ENCODE peak calls at places on chromosomes 13 and 19, in six cellular contexts. Z is neural progenitor cell, O is gastrocnemius medialis, I is upper lobe of left lung, R is suprapubic skin, A is breast epithelium. K is an unnamed sample. For H3K4me1, the result is how much of the 10 kb centered on the place peaks cover.

GRCh38 chr19:49469828-49470614 is 4.0 kb upstream of the FLT3LG start:
- DNase-seq in Z (no peak), O (no peak), I (peak), R (no peak), A (no peak), K (no peak)

GRCh38 chr13:107590556-107590955 is 624.8 kb downstream of the LIG4 start:
- DNase-seq in Z (no peak), O (no peak), I (no peak), R (no peak), A (no peak), K (no peak)

GRCh38 chr19:15673176-15673654 is 328 bp downstream of the CYP4F12 start:
- DNase-seq in Z (no peak), O (no peak), I (no peak), R (no peak), A (no peak), K (no peak)

GRCh38 chr13:60520902-60521563 is 124.0 kb downstream of the TDRD3 start:
- DNase-seq in Z (no peak), O (no peak), I (no peak), R (no peak), A (no peak), K (no peak)

GRCh38 chr13:73223372-73223781 is 164.6 kb downstream of the KLF5 start:
- DNase-seq in Z (no peak), O (no peak), I (no peak), R (no peak), A (no peak), K (peak)

GRCh38 chr19:30293051-30293785 is 79.0 kb upstream of the ZNF536 start:
- DNase-seq in Z (no peak), O (no peak), I (no peak), R (no peak), A (no peak), K (no peak)

GRCh38 chr13:49641810-49642291 is 13.5 kb downstream of the ARL11 start:
- DNase-seq in Z (no peak), O (peak), I (peak), R (no peak), A (no peak), K (no peak)

GRCh38 chr13:99228737-99229691 is 28.4 kb downstream of the UBAC2 start:
- DNase-seq in Z (no peak), O (no peak), I (no peak), R (no peak), A (no peak), K (no peak)

GRCh38 chr19:55189424-55189823 is 9.3 kb upstream of the SYT5 start:
- DNase-seq in Z (no peak), O (peak), I (peak), R (no peak), A (no peak), K (no peak)

GRCh38 chr13:101053694-101054093 is 362.6 kb downstream of the NALCN start:
- DNase-seq in Z (no peak), O (no peak), I (no peak), R (no peak), A (no peak), K (no peak)

GRCh38 chr13:106291006-106291405 is 244.5 kb downstream of the EFNB2 start:
- DNase-seq in Z (no peak), O (no peak), I (no peak), R (no peak), A (no peak), K (peak)

GRCh38 chr13:113539822-113540221 is 44.7 kb upstream of the TFDP1 start:
- DNase-seq in Z (no peak), O (no peak), I (no peak), R (no peak), A (peak), K (peak)

GRCh38 chr13:30704596-30704995 is 30.7 kb upstream of the ALOX5AP start:
- DNase-seq in Z (no peak), O (no peak), I (no peak), R (no peak), A (no peak), K (no peak)

GRCh38 chr13:29496241-29496712 is 99.2 kb downstream of the SLC7A1 start:
- DNase-seq in Z (no peak), O (no peak), I (no peak), R (no peak), A (no peak), K (no peak)

DNA sequence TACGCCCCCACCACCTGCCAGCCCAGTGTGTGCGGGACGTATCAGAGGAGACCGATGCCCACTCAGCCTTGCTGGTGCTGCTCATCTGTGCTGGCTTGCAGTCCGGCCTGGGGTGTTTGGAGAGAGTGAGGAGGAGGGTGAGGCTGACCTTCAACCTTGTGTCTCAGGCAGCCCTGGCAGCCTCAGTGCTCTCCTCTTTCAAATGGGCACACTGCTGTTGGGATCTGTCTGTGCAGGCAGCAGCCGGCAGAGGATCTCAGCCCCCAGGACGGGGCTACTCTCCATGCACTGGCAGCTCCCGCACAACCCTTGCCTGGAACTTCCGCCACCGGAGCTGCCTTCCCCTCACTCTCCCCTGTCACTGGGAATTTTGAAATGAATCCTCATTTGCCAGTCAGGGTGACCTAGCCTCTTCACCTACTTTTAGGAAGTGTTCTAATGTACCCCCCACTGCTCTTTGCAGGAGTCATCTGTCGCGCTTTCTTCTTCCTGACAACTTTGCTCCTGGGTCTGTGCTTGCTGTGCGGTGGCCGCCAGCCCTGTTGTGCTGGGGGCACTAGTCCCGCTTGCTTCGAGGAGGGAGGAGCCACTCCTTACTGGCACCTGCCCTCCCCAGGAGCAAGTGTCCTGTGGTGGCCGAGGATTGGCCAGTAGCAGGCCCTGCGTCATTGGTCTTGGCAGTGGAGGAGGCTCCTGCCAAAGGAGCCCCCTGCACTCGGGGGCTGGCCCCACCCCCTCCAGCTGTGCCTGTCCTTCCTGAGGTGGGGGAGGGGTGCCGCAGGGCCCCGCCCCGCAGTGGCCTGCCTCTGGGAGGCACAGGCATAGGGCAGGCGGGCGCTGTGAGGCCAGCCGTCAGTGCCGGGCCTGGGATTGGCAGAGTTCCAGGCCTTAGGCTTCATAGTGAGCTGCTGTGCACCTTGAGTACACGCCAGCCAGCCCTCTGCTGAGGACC is 53.4 kb downstream of the TSSK6 start:
- DNase-seq in Z (peak), O (peak), I (peak), R (no peak), A (no peak), K (no peak)
- H3K4me3 ChIP-seq in Z (peak), O (peak), I (no peak), R (peak), A (peak), K (no peak)

GRCh38 chr19:44738603-44739585 is 9.6 kb upstream of the BCL3 start:
- DNase-seq in Z (no peak), O (peak), I (peak), R (no peak), A (no peak), K (no peak)

GRCh38 chr19:44740351-44740824 is 8.1 kb upstream of the BCL3 start:
- DNase-seq in Z (no peak), O (no peak), I (no peak), R (no peak), A (no peak), K (no peak)

GRCh38 chr19:44741258-44741731 is 7.2 kb upstream of the BCL3 start:
- DNase-seq in Z (no peak), O (peak), I (no peak), R (no peak), A (no peak), K (no peak)

GRCh38 chr19:44745386-44745831 is 3.1 kb upstream of the BCL3 start:
- DNase-seq in Z (peak), O (peak), I (peak), R (peak), A (peak), K (no peak)

DNA sequence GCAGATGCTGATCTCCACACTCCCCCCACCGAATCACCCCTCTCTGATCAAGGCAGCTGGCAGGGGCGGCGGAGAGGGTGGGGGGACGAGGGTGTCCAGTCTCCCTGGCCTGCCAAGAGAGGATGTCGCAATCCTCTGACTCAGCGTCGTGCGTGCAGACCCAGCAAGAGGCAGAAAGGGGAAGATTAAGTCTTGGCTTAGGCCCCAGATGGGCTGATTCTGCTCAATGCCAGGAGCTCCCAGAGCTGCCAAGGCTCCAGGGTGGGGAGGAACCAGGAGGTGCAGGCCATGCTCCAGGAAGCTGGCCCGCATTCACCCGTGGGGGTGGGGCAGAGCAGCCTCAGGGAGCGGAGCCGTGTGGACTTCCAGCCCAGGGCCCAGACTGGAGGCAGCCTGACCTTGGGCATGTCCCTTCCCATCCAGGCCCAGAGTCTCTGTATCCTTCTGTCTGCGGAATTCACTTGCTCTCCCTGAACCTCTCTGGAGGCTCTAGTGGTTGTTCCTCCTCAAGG is 6.6 kb upstream of the BCL3 start:
- DNase-seq in Z (peak), O (peak), I (peak), R (peak), A (peak), K (peak)
- H3K4me1 ChIP-seq in Z (under half), O (half or more), I (half or more), R (half or more), A (under half), K (half or more)

GRCh38 chr13:48070942-48071341 is 24.0 kb downstream of the MED4 start:
- DNase-seq in Z (no peak), O (no peak), I (no peak), R (no peak), A (no peak), K (no peak)

GRCh38 chr13:48068952-48069351 is 26.0 kb downstream of the MED4 start:
- DNase-seq in Z (no peak), O (no peak), I (no peak), R (no peak), A (no peak), K (no peak)

GRCh38 chr13:48066310-48066989 is 28.5 kb downstream of the MED4 start:
- DNase-seq in Z (no peak), O (no peak), I (no peak), R (no peak), A (no peak), K (no peak)

GRCh38 chr13:48069573-48069972 is 25.3 kb downstream of the MED4 start:
- DNase-seq in Z (no peak), O (no peak), I (no peak), R (no peak), A (no peak), K (no peak)

GRCh38 chr13:48068036-48068435 is 26.9 kb downstream of the MED4 start:
- DNase-seq in Z (no peak), O (no peak), I (no peak), R (no peak), A (no peak), K (no peak)
- TF ChIP-seq CTCF in Z (no peak), O (no peak), I (no peak), R (no peak), A (no peak), K (no peak)

GRCh38 chr19:36973844-36974195 is 57.7 kb downstream of the ZNF568 start:
- DNase-seq in Z (no peak), O (no peak), I (no peak), R (no peak), A (no peak), K (no peak)

GRCh38 chr19:36972594-36972993 is 56.5 kb downstream of the ZNF568 start:
- DNase-seq in Z (no peak), O (no peak), I (no peak), R (peak), A (no peak), K (no peak)

GRCh38 chr19:36973021-36973843 is 57.1 kb downstream of the ZNF568 start:
- DNase-seq in Z (no peak), O (peak), I (peak), R (peak), A (peak), K (no peak)
- H3K4me3 ChIP-seq in Z (no peak), O (peak), I (peak), R (peak), A (peak), K (no peak)

DNA sequence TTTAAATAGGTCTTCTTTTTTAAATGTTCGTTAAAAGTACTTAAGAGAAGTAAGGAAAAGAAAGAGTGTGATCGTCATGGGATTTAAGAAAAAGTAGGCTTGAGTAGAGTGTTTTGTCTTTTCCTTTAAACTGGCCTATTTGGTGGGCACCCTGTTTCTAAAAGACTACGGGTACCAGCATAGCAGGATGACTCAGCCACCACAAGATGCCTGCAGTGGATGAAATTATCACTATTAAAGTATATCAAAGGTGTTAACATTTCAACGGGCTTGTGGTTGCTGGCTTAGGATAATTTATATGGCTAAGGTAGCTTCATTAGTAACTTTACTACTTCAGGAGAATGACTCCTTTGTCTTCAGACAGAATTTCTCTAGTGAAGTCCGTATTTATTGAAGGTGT is 112.6 kb downstream of the STARD13 start:
- DNase-seq in Z (no peak), O (no peak), I (no peak), R (no peak), A (no peak), K (no peak)
- H3K4me1 ChIP-seq in Z (under half), O (half or more), I (under half), R (under half), A (under half), K (under half)

GRCh38 chr19:2426661-2427322 is 594 bp downstream of the TIMM13 start:
- DNase-seq in Z (peak), O (peak), I (peak), R (no peak), A (no peak), K (peak)

GRCh38 chr19:2425622-2426581 is 1.5 kb downstream of the TIMM13 start:
- DNase-seq in Z (no peak), O (no peak), I (no peak), R (no peak), A (no peak), K (no peak)

GRCh38 chr19:2423913-2424685 is 3.3 kb downstream of the TIMM13 start:
- DNase-seq in Z (no peak), O (no peak), I (no peak), R (no peak), A (no peak), K (no peak)

GRCh38 chr19:2422951-2423880 is 4.2 kb downstream of the TIMM13 start:
- DNase-seq in Z (no peak), O (no peak), I (no peak), R (no peak), A (no peak), K (no peak)

GRCh38 chr19:2424686-2425621 is 2.4 kb downstream of the TIMM13 start:
- DNase-seq in Z (peak), O (peak), I (no peak), R (no peak), A (no peak), K (no peak)
- TF ChIP-seq CTCF in Z (peak), O (peak), I (peak), R (peak), A (no peak), K (no peak)

DNA sequence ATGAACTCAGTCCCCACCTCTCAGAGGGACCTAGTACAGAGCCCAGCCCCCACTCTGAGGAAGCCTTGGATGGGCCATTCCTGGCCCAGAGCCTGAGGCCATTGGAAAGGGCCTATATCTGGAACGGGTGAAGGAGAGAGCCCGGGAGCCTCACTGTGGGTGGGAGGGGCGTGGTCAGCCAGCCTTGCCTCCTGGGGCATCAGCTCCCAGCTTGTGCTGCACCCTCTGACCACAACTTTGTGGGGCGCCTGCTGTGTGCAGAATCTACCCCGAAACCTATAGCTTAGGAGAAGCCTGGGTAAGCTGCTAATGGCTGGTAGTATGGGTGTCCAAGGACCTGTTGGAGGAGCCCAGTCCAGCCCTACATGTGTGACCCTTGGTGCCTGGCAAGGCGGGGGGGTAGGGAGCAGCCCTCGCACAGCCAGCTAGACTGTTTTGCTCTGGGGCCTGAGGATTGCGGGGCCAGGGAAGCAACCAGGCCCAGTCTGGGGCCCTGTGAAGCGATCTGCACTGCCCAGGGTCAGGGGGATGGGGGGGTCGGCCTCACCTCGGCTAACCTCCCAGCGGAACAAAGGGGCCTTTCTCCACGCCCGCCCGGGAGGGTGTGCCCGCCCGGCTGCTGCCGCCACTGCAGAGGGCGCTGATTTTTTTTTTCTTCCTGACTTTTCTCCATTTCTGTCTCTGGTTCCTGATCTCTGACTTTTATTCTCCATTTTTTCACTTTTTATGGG is 42.3 kb downstream of the LYL1 start:
- DNase-seq in Z (peak), O (no peak), I (peak), R (no peak), A (no peak), K (no peak)
- H3K4me3 ChIP-seq in Z (peak), O (peak), I (no peak), R (peak), A (peak), K (no peak)

GRCh38 chr19:7928334-7928706 is 2.4 kb upstream of the CTXN1 start:
- DNase-seq in Z (no peak), O (no peak), I (no peak), R (no peak), A (no peak), K (no peak)

GRCh38 chr19:7926021-7926726 is at the start of gene CTXN1:
- DNase-seq in Z (peak), O (no peak), I (peak), R (no peak), A (peak), K (peak)

GRCh38 chr19:7926727-7927604 is 1.0 kb upstream of the CTXN1 start:
- DNase-seq in Z (no peak), O (no peak), I (no peak), R (no peak), A (no peak), K (no peak)

GRCh38 chr19:7928741-7929701 is 3.1 kb upstream of the CTXN1 start:
- DNase-seq in Z (peak), O (no peak), I (no peak), R (peak), A (no peak), K (peak)

DNA sequence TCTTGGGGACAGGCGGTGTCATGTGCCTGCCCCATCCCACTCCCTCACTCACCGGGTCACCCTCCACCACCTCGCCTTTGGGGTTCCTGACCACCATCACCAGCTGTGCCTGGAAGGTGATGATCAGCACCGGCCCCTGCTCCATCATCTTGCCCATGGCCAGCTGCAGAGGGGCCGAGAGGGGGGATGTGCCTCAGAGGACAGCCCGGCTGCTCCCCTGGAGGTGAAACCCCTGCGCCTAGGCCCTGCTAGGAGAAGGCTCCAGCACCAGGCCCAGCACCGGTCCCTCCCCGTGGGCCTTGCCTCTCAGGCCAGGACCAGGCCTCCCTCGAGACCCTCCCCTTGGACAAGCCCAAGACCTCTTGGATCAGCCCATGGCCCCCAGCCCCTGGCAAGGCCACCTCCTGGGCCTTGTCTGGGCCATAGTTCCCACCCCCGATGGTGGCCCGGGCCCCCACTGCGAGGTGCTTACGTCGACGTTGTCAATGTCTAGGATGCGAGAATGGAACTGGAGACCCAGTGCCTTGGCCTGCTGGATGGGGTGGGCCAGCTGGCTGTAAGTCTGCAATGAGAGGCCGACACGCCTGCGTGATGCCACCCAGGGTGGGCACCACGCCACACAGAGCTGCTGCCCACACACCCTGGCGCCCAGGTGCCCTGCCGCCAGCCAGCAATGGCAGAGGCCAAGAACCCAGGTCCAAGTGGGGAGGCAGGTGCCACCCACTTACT is 1.8 kb upstream of the CTXN1 start:
- DNase-seq in Z (no peak), O (no peak), I (no peak), R (no peak), A (no peak), K (no peak)
- H3K4me1 ChIP-seq in Z (under half), O (under half), I (under half), R (half or more), A (under half), K (under half)

K was measured in Caco-2.